ENCODE peak calls at places on chromosomes 13 and 19, in six cellular contexts. E, A, Z, I, C and U are unnamed samples.

GRCh38 chr19:45882652-45883585 is 3.0 kb downstream of the IRF2BP1 start:
- DNase-seq in E (peak), A (peak), Z (peak), I (peak), C (peak), U (peak)

GRCh38 chr19:17526922-17527321 is 15.5 kb downstream of the PGLS start:
- DNase-seq in E (no peak), A (no peak), Z (no peak), I (no peak), C (no peak), U (no peak)

GRCh38 chr13:50104493-50104892 is 89.2 kb downstream of the KCNRG start:
- DNase-seq in E (no peak), A (no peak), Z (no peak), I (peak), C (no peak), U (no peak)

GRCh38 chr13:98144501-98145350 is 1.8 kb downstream of the FARP1 start:
- DNase-seq in E (peak), A (peak), Z (no peak), I (peak), C (peak), U (no peak)

GRCh38 chr13:30824651-30825050 is 81.4 kb upstream of the MEDAG start:
- DNase-seq in E (no peak), A (no peak), Z (no peak), I (no peak), C (no peak), U (no peak)

GRCh38 chr13:52804202-52804641 is 44.2 kb downstream of the PCDH8 start:
- DNase-seq in E (no peak), A (peak), Z (no peak), I (no peak), C (no peak), U (no peak)

GRCh38 chr19:18848860-18849661 is 17.3 kb downstream of the UPF1 start:
- DNase-seq in E (peak), A (peak), Z (peak), I (peak), C (no peak), U (no peak)

GRCh38 chr19:1041835-1042685 is 2.2 kb downstream of the ABCA7 start:
- DNase-seq in E (no peak), A (no peak), Z (no peak), I (no peak), C (no peak), U (no peak)

GRCh38 chr13:46660408-46660807 is 107.4 kb downstream of the LRCH1 start:
- DNase-seq in E (no peak), A (no peak), Z (no peak), I (no peak), C (no peak), U (no peak)

GRCh38 chr13:113186061-113186900 is 22.2 kb downstream of the PCID2 start:
- DNase-seq in E (no peak), A (no peak), Z (no peak), I (no peak), C (no peak), U (no peak)

GRCh38 chr13:110445183-110445582 is 116.3 kb downstream of the RAB20 start:
- DNase-seq in E (no peak), A (no peak), Z (no peak), I (no peak), C (no peak), U (no peak)

GRCh38 chr19:31803819-31804446 is 454.7 kb upstream of the TSHZ3 start:
- DNase-seq in E (no peak), A (no peak), Z (no peak), I (no peak), C (no peak), U (no peak)

GRCh38 chr13:113906566-113906965 is 42.7 kb upstream of the GAS6 start:
- DNase-seq in E (no peak), A (no peak), Z (no peak), I (no peak), C (no peak), U (no peak)

GRCh38 chr19:29872224-29872731 is 60.5 kb downstream of the CCNE1 start:
- DNase-seq in E (no peak), A (no peak), Z (no peak), I (no peak), C (no peak), U (no peak)

GRCh38 chr19:46367434-46367833 is 20.5 kb downstream of the PPP5C start:
- DNase-seq in E (peak), A (no peak), Z (no peak), I (no peak), C (no peak), U (no peak)

GRCh38 chr19:14476663-14477401 is 1.7 kb upstream of the PTGER1 start:
- DNase-seq in E (no peak), A (peak), Z (no peak), I (peak), C (peak), U (no peak)

GRCh38 chr13:70613295-70613694 is 505.0 kb upstream of the KLHL1 start:
- DNase-seq in E (no peak), A (no peak), Z (no peak), I (no peak), C (no peak), U (no peak)
- TF ChIP-seq CTCF in E (no peak), A (no peak), Z (no peak), I (no peak), C (peak), U (peak)

GRCh38 chr19:42113641-42114348 is 18.5 kb downstream of the POU2F2 start:
- DNase-seq in E (no peak), A (peak), Z (no peak), I (peak), C (no peak), U (peak)

GRCh38 chr19:42110658-42111057 is 21.6 kb downstream of the POU2F2 start:
- DNase-seq in E (no peak), A (no peak), Z (no peak), I (no peak), C (no peak), U (no peak)

GRCh38 chr19:42111811-42112210 is 20.4 kb downstream of the POU2F2 start:
- DNase-seq in E (no peak), A (peak), Z (no peak), I (peak), C (no peak), U (no peak)

GRCh38 chr19:42109896-42110295 is 22.4 kb downstream of the POU2F2 start:
- DNase-seq in E (no peak), A (no peak), Z (no peak), I (no peak), C (no peak), U (no peak)

DNA sequence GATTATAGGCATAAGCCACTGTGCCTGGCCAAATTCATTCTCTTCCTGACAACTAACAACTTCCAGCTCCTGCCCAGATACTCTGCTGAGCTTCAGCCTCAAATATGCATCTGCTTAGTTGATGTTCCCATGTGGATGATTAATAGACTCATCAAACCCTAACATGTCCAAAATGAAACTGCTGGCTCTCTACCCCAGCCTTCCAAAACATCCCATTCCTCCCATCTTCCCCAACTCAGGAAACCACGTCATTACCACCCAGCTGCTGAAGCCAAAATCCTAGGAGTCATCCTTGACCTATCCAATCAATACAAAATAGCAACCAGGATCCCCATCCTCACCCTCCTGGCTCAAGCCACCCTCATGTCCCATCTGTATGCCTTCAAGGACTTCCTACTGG is 20.9 kb downstream of the POU2F2 start:
- DNase-seq in E (no peak), A (peak), Z (no peak), I (peak), C (no peak), U (no peak)
- TF ChIP-seq CTCF in E (no peak), A (no peak), Z (no peak), I (no peak), C (no peak), U (no peak)

DNA sequence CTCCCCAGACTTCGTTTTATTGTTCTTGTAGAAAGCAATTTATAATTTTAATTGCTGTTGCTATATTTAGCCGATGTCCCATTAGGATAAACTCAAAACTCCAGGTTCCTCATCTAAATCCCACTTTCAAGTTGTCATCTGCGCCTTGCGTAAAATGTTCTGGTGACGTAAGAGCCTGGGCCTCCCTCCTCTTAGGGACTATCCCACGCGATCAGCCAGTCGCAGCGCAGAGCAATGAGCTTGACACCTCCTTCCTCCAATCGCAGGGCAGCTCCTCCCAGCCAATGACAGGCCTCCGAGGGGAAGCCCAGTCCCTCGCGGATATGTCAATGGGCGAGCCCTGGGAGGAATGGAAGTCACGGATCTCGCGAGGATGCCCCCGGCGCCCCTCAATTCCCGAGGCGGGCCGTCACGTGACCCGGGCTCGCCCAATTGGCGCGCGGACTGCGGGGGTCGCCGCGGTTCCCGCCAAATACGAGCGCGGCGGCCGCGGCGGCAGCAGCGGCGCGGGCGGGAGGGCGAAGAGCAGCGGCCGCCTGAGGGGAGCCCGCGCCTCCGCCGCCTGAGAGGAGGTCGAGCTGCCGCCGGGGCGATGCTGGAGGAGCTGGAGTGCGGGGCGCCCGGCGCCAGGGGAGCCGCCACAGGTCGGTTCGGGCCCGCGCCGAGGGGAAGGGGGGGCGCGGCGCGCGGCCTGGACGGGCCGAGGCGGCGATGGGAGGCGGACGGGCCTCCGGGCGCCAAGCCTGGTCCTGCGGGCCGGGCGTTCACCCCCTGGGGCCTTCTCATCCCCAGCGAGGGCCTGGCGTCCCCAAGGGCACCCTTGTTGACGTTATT is at the start of gene CHAF1A:
- DNase-seq in E (peak), A (peak), Z (peak), I (peak), C (peak), U (peak)
- TF ChIP-seq CTCF in E (no peak), A (no peak), Z (no peak), I (no peak), C (no peak), U (no peak)

GRCh38 chr19:7575426-7576040 is 20.1 kb upstream of the CAMSAP3 start:
- DNase-seq in E (no peak), A (no peak), Z (no peak), I (peak), C (peak), U (no peak)
- TF ChIP-seq CTCF in E (no peak), A (no peak), Z (no peak), I (no peak), C (no peak), U (no peak)

DNA sequence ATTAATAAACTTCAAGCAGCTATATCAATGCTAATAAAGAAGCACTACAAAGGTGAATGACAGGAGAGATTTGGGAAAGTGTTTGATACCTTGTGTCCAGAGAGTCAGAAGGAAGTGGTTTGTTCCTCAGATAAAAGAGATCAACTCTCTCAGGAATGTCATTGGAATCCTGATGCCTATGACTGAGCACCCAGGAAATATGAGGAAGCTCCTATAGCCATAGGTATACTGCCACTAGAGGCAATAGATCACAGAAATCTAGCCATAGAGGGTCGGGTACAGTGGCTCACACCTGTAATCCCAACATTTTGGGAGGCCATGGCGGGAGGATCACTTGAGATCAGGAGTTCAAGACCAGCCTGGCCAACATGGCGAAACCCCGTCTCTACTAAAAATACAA is 612.6 kb downstream of the DACH1 start:
- DNase-seq in E (no peak), A (no peak), Z (no peak), I (no peak), C (peak), U (no peak)
- TF ChIP-seq CTCF in E (no peak), A (no peak), Z (no peak), I (no peak), C (no peak), U (no peak)